ENCODE peak calls at places on chromosomes 5 and 9, in four cellular contexts. B, V, X and Q are unnamed samples. For H3F3A, the result is how much of the 10 kb centered on the place peaks cover.

GRCh38 chr5:7897014-7897600 is 28.2 kb downstream of the MTRR start:
- DNase-seq in B (peak), V (peak), X (no peak), Q (peak)

GRCh38 chr5:14528115-14528514 is 53.5 kb upstream of the OTULINL start:
- DNase-seq in B (no peak), V (no peak), X (no peak), Q (no peak)

GRCh38 chr5:73565969-73566547 is 515 bp downstream of the UTP15 start:
- DNase-seq in B (no peak), V (no peak), X (no peak), Q (peak)

GRCh38 chr9:109171926-109172325 is 4.9 kb upstream of the FRRS1L start:
- DNase-seq in B (no peak), V (no peak), X (no peak), Q (peak)

GRCh38 chr5:159105318-159106053 is 5.8 kb upstream of the EBF1 start:
- DNase-seq in B (peak), V (peak), X (no peak), Q (no peak)

GRCh38 chr5:127985811-127986325 is 97.7 kb upstream of the SLC12A2 start:
- DNase-seq in B (no peak), V (no peak), X (no peak), Q (no peak)

GRCh38 chr9:22010881-22011625 is 1.9 kb upstream of the CDKN2B start:
- DNase-seq in B (peak), V (peak), X (no peak), Q (peak)

GRCh38 chr5:137344021-137344420 is 155.1 kb downstream of the SPOCK1 start:
- DNase-seq in B (no peak), V (no peak), X (no peak), Q (no peak)

GRCh38 chr5:157750320-157750719 is 6.8 kb downstream of the LSM11 start:
- DNase-seq in B (no peak), V (no peak), X (no peak), Q (peak)

GRCh38 chr9:132548971-132549649 is 33.3 kb upstream of the BARHL1 start:
- DNase-seq in B (no peak), V (no peak), X (no peak), Q (no peak)

GRCh38 chr9:32811251-32811650 is 27.9 kb downstream of the TMEM215 start:
- DNase-seq in B (no peak), V (no peak), X (no peak), Q (no peak)

GRCh38 chr9:135199489-135199888 is 112.0 kb downstream of the OLFM1 start:
- DNase-seq in B (no peak), V (no peak), X (no peak), Q (no peak)

GRCh38 chr5:10434392-10434791 is 7.3 kb upstream of the ROPN1L start:
- DNase-seq in B (no peak), V (no peak), X (no peak), Q (no peak)

DNA sequence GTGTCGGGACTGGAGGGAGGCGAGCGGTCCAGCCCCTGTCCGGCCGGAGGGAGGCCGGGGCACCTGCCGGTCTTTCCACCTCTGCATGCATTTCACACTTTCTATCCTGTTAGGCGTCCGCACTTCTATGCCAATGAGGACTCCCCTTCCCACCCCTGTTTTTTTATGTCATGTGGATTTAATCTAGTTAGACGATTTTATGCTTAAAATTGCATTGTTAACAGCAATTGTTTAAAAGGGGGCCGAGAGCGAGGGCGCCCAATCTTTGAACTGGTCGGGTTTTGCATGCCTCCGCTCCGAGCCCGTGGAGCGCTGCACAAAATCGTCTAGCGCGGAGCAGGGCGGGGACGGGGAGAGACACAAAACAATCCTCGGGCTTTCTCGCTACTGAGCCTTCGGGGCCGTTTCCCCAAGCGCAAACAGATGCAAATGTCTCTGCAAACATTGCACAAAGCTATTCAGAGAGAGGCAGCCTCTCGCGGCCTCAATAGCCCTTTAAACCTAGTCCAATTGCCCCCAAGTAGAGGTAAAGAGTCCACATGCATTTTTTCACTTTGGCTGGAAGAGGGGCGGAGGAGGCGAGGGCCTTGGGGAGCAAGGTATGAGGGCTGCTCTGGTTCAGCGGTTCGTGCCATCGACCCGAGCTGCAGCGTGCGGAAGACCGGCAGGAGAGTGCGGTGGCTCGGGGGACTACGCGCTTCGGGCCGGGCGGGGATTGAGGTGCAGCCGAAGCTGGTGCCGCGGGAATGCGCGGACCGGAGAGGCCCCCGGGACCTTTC is 37.5 kb upstream of the TIFAB start:
- DNase-seq in B (peak), V (peak), X (no peak), Q (peak)
- TF ChIP-seq EZH2 in B (peak), V (peak), X (no peak), Q (no peak)

GRCh38 chr5:136056771-136057335 is 28.1 kb downstream of the TGFBI start:
- DNase-seq in B (no peak), V (no peak), X (no peak), Q (peak)

GRCh38 chr5:136056336-136056735 is 27.5 kb downstream of the TGFBI start:
- DNase-seq in B (no peak), V (no peak), X (no peak), Q (no peak)

GRCh38 chr5:136057401-136057951 is 28.7 kb downstream of the TGFBI start:
- DNase-seq in B (no peak), V (no peak), X (no peak), Q (peak)

GRCh38 chr5:136058972-136059354 is 30.2 kb downstream of the TGFBI start:
- DNase-seq in B (no peak), V (no peak), X (no peak), Q (no peak)

DNA sequence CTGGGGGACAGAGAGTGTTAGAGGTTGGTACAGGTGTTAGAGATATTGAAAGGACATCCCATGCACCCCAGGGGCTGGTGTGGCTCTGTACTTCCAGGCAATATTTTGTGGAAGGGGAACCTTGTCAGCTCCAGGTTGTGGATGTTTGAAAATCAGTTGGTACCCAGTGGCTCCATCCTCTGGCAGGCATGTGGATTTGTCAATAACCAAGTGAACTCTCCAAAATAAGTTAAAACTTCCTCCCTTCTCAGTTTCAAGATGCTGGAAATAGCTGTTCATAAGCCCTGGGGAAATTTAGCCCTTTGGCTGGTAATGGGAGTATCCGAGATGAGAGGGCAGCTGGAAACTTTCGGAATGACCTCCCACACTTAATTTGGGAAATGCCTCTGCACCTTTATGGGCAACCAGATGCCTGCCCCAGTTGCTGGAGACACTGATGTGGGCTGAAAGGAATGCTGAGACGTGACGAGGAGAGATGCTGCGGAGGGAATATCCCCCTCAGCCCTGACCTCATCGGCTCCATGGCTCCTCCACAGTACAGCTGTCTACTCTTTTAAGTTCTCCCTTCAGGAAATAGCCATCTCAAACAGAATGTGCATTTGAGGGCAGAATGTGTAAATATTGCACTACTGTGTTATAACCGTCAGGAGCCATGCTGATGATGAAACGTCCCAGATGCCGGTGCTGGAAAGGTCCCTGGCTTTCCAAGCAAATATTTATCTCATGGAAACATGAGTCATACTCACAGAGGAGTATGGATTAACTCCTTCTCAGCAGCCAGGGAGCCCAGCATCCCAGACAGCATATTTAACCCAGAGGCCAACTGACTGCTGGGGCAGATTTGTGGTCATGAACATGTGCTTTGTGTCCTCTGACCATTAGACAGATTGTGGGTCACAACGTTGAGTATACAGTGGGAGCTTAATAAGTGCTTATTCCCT is 29.5 kb downstream of the TGFBI start:
- DNase-seq in B (peak), V (peak), X (no peak), Q (peak)
- H3F3A ChIP-seq in B (under half), V (under half), X (under half), Q (half or more)

GRCh38 chr9:108093773-108094675 is 604.5 kb upstream of the KLF4 start:
- DNase-seq in B (no peak), V (no peak), X (no peak), Q (peak)
- TF ChIP-seq EZH2phosphoT487 in B (no peak), V (no peak), X (no peak), Q (no peak)

GRCh38 chr5:139863855-139864558 is 68.4 kb downstream of the PSD2 start:
- DNase-seq in B (peak), V (peak), X (peak), Q (peak)
- TF ChIP-seq EZH2 in B (no peak), V (no peak), X (no peak), Q (no peak)

DNA sequence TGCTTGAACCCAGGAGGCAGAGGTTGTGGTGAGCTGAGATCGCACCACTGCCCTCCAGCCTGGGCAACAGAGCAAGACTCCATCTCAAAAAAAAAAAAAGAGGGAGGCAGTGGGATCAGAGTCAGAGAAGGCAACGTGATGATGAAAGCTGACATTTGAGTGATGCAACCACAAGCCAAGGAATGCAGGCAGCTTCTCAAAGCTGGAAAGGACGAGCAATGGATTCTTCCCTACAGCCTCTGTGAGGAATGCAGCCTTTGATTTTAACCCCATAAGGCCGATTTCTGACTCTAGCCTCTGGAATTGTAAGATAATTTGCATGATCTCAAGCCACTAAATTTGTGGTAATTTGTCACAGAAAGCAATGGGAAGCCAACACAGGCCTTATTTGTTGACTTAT is 9.8 kb downstream of the TGFBI start:
- DNase-seq in B (no peak), V (no peak), X (no peak), Q (peak)
- H3F3A ChIP-seq in B (under half), V (under half), X (under half), Q (half or more)

GRCh38 chr5:175854231-175855040 is 16.9 kb upstream of the CPLX2 start:
- DNase-seq in B (no peak), V (no peak), X (no peak), Q (no peak)
- TF ChIP-seq EZH2phosphoT487 in B (no peak), V (no peak), X (no peak), Q (no peak)

GRCh38 chr9:98941946-98942523 is 1.7 kb upstream of the COL15A1 start:
- DNase-seq in B (no peak), V (no peak), X (no peak), Q (no peak)

GRCh38 chr9:98944130-98945074 is 695 bp downstream of the COL15A1 start:
- DNase-seq in B (peak), V (peak), X (no peak), Q (peak)

GRCh38 chr9:98942906-98943681 is 613 bp upstream of the COL15A1 start:
- DNase-seq in B (no peak), V (no peak), X (no peak), Q (peak)

GRCh38 chr9:98940278-98940677 is 3.4 kb upstream of the COL15A1 start:
- DNase-seq in B (no peak), V (no peak), X (no peak), Q (no peak)

DNA sequence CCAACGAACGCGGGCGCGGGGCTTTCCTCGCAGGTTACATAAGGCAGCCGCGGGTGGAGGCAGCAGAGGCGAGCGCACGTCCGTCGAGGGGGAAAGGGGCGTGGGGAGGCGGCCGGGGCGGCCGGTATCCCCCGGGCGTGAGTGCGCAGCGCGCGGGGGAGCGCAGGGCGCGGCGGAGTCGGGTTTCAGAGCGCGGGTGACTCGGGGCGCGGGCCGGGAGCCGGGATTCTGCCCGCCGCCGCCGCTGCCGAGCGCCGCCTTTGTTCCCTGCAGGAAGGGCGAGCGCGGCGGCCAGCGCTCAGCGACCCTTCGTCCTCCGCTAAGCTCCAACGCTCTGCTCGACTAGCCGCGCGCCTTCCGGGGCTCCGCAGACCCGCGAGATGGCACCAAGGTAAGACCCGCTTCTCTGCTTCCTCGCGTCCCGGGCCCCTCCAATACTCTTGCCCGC is at the start of gene COL15A1:
- DNase-seq in B (peak), V (peak), X (no peak), Q (peak)
- TF ChIP-seq EZH2 in B (no peak), V (no peak), X (no peak), Q (no peak)

GRCh38 chr5:150407097-150407720 is 5.5 kb downstream of the CD74 start:
- DNase-seq in B (no peak), V (no peak), X (no peak), Q (no peak)
- H3F3A ChIP-seq in B (under half), V (under half), X (under half), Q (under half)

DNA sequence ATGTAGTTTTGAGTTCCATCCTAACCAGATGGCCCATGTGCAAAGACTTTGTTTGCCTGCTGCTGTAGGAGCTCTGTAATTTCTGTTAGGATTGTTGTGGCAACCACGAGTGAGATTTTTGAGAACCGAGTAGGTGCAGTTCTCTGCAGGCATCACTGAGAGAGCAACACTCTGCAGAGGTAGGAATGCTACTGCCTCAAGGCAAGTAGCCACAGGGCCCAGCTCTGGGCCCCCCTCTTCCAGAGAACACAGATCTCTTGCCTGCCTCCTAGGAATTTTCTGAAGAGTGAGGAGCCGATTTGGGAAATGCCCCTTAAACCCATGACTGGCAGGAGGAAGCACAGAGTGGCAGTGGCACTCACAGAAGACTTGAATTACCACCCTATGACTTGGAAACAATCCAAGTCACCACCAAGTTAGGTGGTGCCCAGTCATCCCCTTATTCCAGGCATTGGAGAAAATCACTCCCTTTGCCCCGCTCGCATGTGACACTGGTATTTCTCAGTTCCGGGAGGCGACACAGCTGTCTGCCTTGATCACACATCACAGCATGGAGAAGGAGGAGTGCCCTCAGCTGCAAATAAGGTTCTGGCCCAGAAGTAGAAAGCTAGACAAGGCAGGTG is 52.5 kb upstream of the SLC2A8 start:
- DNase-seq in B (no peak), V (no peak), X (no peak), Q (peak)
- TF ChIP-seq EZH2phosphoT487 in B (no peak), V (no peak), X (no peak), Q (no peak)

GRCh38 chr5:55220433-55221185 is 6.5 kb downstream of the MCIDAS start:
- DNase-seq in B (peak), V (peak), X (no peak), Q (peak)
- TF ChIP-seq EZH2 in B (peak), V (peak), X (no peak), Q (no peak)